ENCODE peak calls at places on chromosome 18, in seven cellular contexts. X, B, R, Z, F, S and L are unnamed samples.

GRCh38 chr18:30781601-30782000 is 260.9 kb downstream of the DSC3 start:
- DNase-seq in Z (no peak), R (no peak), F (no peak), B (no peak), X (no peak), S (no peak), L (no peak)

GRCh38 chr18:51361130-51361860 is 163.8 kb upstream of the MEX3C start:
- DNase-seq in R (no peak), S (no peak), B (peak), F (no peak), X (peak), Z (no peak), L (no peak)

GRCh38 chr18:48902023-48902855 is 48.5 kb downstream of the SMAD7 start:
- DNase-seq in B (no peak), R (peak), Z (peak), S (peak), F (peak), X (peak), L (peak)

GRCh38 chr18:13371689-13372404 is 153.3 kb downstream of the LDLRAD4 start:
- DNase-seq in B (no peak), R (no peak), X (no peak), S (no peak), Z (no peak), F (no peak), L (no peak)

GRCh38 chr18:24727685-24728084 is 267.2 kb downstream of the HRH4 start:
- DNase-seq in S (peak), F (no peak), B (no peak), X (no peak), R (no peak), Z (no peak), L (no peak)

GRCh38 chr18:1412660-1413659 is 508.3 kb downstream of the ADCYAP1 start:
- DNase-seq in R (no peak), Z (no peak), B (no peak), S (no peak), F (no peak), X (no peak), L (no peak)

GRCh38 chr18:79863946-79864725 is 66.4 kb downstream of the KCNG2 start:
- DNase-seq in R (no peak), F (peak), B (no peak), S (no peak), X (no peak), Z (no peak), L (no peak)

GRCh38 chr18:9366126-9366714 is 31.6 kb downstream of the TWSG1 start:
- DNase-seq in X (peak), S (no peak), F (no peak), Z (peak), R (peak), B (no peak), L (peak)

GRCh38 chr18:58766164-58766563 is 94.9 kb downstream of the MALT1 start:
- DNase-seq in R (peak), X (no peak), F (no peak), S (no peak), Z (no peak), B (no peak), L (no peak)

GRCh38 chr18:23825978-23826405 is 136.7 kb downstream of the LAMA3 start:
- DNase-seq in B (no peak), Z (peak), F (peak), R (peak), S (peak), X (peak), L (peak)

GRCh38 chr18:9951022-9951859 is 37.4 kb downstream of the VAPA start:
- DNase-seq in Z (peak), B (peak), F (no peak), R (no peak), S (no peak), X (peak), L (peak)

GRCh38 chr18:74116628-74117554 is 30.7 kb downstream of the FBXO15 start:
- DNase-seq in X (peak), S (no peak), Z (peak), B (peak), R (no peak), F (no peak), L (peak)

GRCh38 chr18:49247786-49248185 is 212.7 kb downstream of the DYM start:
- DNase-seq in Z (peak), R (no peak), F (no peak), B (no peak), S (no peak), X (peak), L (peak)

GRCh38 chr18:34261865-34262780 is 37.4 kb upstream of the NOL4 start:
- DNase-seq in F (no peak), S (no peak), X (no peak), Z (no peak), R (no peak), B (peak), L (no peak)

GRCh38 chr18:63376493-63377053 is 9.6 kb upstream of the KDSR start:
- DNase-seq in F (no peak), Z (peak), B (no peak), R (no peak), S (no peak), X (peak), L (peak)

GRCh38 chr18:386950-387349 is 113.6 kb downstream of the COLEC12 start:
- DNase-seq in S (no peak), X (no peak), Z (no peak), B (no peak), F (no peak), R (no peak), L (no peak)

GRCh38 chr18:46148810-46149209 is 44.6 kb downstream of the HAUS1 start:
- DNase-seq in F (no peak), S (peak), X (peak), Z (peak), R (peak), B (peak), L (peak)

GRCh38 chr18:55233850-55234249 is 274.6 kb upstream of the CCDC68 start:
- DNase-seq in S (no peak), X (peak), F (no peak), B (no peak), Z (peak), R (no peak), L (peak)

GRCh38 chr18:42164556-42164955 is 209.5 kb downstream of the PIK3C3 start:
- DNase-seq in X (no peak), Z (no peak), R (no peak), S (no peak), F (no peak), B (no peak), L (no peak)

GRCh38 chr18:24985616-24986015 is 366.4 kb downstream of the ZNF521 start:
- DNase-seq in R (no peak), X (no peak), F (no peak), S (no peak), B (no peak), Z (peak), L (peak)

GRCh38 chr18:65436430-65436829 is 314.4 kb upstream of the CDH7 start:
- DNase-seq in S (no peak), X (no peak), Z (no peak), B (no peak), R (no peak), F (no peak), L (no peak)

GRCh38 chr18:65435529-65435928 is 315.3 kb upstream of the CDH7 start:
- DNase-seq in R (no peak), B (no peak), X (no peak), Z (no peak), S (no peak), F (no peak), L (no peak)

DNA sequence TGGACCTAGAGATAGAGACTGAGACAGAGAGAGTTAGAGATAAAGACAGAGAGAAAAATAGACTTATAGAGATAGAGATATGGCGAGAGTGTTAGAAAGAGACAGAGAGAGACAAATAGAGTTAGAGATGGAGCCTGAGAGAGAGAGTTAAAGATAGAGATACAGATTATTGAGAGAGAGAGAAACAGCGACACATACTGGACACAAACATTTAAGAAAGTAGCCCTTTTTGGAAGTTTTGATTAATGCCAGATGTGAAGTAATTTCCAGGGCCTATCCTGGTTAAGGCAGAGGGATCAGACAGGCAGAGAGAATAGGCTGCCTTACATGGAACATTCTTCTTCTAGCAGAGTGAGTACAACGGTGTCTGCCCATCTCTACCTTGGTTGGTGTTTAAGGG is 311.6 kb upstream of the CDH7 start:
- DNase-seq in B (no peak), Z (no peak), R (no peak), S (no peak), F (no peak), X (peak), L (no peak)
- TF ChIP-seq CTCF in B (no peak), Z (no peak), R (no peak), S (no peak), F (no peak), X (no peak), L (no peak)

GRCh38 chr18:11149441-11150270 is at the start of gene PIEZO2:
- DNase-seq in S (peak), Z (peak), B (peak), R (peak), F (peak), X (peak), L (no peak)

GRCh38 chr18:11148655-11149440 is 521 bp downstream of the PIEZO2 start:
- DNase-seq in Z (no peak), S (no peak), R (no peak), B (no peak), X (peak), F (no peak), L (no peak)

GRCh38 chr18:11146947-11147345 is 2.4 kb downstream of the PIEZO2 start:
- DNase-seq in B (no peak), Z (no peak), F (no peak), R (no peak), S (no peak), X (no peak), L (no peak)

GRCh38 chr18:11147371-11147860 is 2.0 kb downstream of the PIEZO2 start:
- DNase-seq in R (no peak), S (no peak), X (peak), F (no peak), Z (no peak), B (no peak), L (peak)

DNA sequence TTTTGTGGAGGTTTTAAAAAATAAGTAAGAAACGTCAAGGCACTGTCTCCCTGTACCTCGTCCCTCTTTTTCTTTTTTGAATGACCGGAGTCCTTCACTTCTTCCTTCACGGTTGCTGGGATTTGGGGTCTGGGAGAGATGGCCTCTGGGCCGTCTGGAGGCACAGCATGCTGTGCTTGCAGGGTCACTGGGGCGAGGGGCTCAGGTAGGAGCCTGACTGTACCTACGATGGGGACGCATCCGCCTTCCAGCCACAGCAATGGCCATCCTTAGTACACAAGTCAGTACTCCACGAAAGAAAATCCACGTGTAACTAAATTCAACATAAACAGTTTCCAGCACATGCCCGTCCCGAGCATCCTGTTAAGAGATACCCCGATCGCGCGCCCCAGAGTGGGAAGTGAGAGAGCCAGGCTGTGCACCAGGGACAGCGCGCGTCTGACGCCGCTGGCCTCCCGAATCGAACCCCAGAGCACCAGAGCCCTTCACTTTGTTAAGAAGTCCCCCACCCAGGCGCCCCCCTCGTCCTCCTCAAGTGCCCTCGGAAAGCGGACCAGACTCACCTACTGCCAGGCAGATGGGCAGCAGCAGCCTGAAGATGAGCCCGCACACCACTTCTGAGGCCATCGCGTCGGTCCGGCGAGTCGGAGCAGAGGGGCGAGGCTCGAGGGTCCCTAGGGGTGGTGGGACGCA is 1.3 kb downstream of the PIEZO2 start:
- DNase-seq in S (no peak), R (no peak), X (peak), B (no peak), Z (no peak), F (no peak), L (no peak)
- H3K4me3 ChIP-seq in S (peak), R (no peak), X (peak), B (peak), Z (peak), F (peak), L (peak)

DNA sequence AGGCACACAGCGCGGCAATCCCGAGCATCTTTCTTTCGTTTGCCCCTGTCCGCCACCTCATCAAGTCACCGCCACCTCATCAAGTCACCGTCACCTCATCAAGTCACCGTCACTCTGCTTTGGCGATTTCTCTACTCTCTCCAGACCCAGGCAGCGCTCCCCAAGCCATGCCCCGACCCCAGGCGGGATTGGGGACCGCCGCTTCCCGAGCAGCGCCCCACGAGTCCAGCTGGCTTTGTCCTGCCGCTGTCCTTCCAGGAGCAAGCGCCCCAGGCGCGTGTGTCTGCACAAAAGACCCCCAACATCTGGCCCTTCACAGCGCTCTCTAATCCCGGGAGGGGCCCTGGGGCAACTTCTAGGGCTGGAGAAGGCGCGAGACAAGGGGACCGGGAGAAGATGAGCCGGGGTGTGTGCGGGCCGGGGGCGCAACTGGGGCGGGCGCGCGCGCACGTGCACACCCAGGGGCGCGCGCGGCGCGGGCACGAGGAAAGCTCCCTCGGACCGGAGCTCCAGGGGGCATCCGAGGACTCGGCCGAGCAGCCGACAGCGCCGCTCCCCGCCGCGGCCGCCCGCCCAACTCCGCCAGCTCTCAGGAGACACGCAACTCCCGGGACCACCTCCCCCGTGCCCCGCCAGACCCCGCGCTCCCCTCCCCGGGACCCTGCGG is 630 bp upstream of the RNF152 start:
- DNase-seq in X (peak), F (peak), S (no peak), Z (peak), B (peak), R (no peak), L (peak)
- TF ChIP-seq CTCF in X (no peak), F (no peak), S (no peak), Z (peak), B (no peak), R (no peak), L (no peak)

DNA sequence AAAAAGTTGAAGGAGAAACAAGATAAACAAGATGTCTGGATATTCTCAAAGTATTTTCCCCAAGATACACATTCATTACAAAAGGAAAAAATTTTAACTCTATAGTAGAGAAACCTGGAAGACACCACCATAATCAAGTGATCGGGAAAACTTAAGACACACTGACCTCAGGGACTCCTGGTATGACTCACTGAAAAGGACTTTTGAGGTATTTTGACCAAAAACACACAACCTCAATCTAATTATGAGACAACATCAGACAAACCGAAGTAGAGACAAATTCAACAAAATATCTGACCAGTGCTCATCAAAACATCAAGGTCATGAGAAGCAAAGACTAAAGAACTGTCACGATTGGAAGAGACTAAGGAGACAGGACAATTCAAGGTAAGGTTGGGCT is 34.7 kb downstream of the LPIN2 start:
- DNase-seq in B (peak), S (no peak), Z (no peak), R (no peak), X (peak), F (no peak), L (no peak)
- H3K4me3 ChIP-seq in B (peak), S (no peak), Z (peak), R (no peak), X (no peak), F (peak), L (no peak)

GRCh38 chr18:26405190-26405781 is 143.1 kb downstream of the KCTD1 start:
- DNase-seq in B (peak), R (no peak), Z (peak), S (no peak), F (no peak), X (peak), L (peak)
- TF ChIP-seq CTCF in B (peak), R (no peak), Z (peak), S (no peak), F (peak), X (peak), L (peak)

DNA sequence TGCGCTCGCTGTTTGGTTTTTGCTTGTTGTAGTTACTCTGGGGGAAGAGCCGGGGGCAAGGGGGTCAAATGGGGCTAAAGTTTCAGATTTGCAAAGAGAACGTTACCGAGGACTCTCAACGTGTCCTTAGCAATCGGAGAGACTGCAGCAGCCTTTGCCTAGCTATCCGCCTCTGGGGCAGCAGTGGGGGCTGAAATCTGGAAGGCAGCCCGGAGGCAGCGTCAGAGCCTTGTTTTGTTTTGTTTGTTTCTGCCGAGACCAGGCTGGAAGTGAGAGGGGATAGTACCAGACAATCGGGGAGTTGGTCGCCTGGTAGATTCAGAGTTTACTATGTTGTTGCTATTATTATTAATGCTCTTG is 1.2 kb downstream of the CDH20 start:
- DNase-seq in Z (no peak), X (no peak), B (no peak), R (no peak), S (no peak), F (no peak), L (no peak)
- H3K4me3 ChIP-seq in Z (no peak), X (no peak), B (no peak), R (no peak), S (no peak), F (peak), L (peak)

DNA sequence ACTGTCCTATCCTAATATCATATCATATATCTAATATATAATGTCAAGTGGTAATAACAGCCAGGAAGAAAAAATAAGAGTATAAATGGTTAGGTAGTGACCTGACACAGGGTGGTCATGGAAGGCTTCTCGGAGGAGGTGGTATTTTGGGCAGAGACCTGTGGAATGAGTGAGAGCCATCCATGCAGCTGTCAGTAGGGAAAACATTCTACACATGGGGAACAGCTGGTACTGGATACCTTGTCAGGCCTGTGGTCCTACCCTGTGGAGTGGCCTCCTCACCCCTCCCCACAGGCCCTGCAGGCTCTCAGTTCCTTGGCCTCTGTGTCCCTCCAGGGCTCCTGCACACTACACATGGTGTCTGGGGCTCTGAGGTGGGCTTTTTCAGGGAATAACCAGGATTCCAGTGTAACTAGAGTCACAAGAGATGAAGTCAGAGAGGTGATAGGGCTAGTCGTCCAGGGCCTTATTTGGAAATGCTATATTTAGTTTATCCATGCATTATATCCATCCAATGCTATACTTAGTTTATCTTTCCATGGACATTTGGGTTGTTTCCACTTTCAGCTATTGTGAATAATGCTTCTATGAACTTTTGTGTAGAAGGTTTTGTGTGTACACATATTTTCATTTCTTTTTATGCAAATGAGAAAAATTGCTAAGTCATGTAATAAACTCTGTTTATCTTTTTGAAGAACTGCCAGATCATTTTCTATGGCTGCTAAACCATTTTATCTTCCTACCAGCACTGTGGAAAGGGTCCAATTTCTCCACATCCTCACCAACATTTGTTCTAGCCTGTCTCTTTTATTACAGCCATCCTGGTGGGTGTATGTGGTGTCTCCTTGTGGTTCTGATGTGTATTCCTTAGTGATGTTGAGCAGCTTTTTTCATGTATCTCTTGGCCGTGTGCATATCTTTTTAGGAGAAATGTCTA is 75.6 kb downstream of the TPGS2 start:
- DNase-seq in B (no peak), Z (peak), S (no peak), X (no peak), R (no peak), F (no peak), L (no peak)
- TF ChIP-seq CTCF in B (no peak), Z (peak), S (no peak), X (no peak), R (no peak), F (no peak), L (peak)